ENCODE peak calls at places on chromosomes 6 and 20, in nine cellular contexts. E, D, S, X, A, W, F, I and R are unnamed samples.

GRCh38 chr6:42766163-42766670 is 15.6 kb upstream of the BICRAL start:
- DNase-seq in E (no peak), D (peak), S (no peak), X (no peak), A (peak), W (peak), F (no peak), I (peak), R (peak)

GRCh38 chr6:2791124-2792050 is 26.2 kb downstream of the WRNIP1 start:
- DNase-seq in E (peak), D (peak), S (peak), X (peak), A (peak), W (peak), F (no peak), I (peak), R (peak)

GRCh38 chr6:160051390-160051789 is 70.2 kb upstream of the SLC22A1 start:
- DNase-seq in E (no peak), D (no peak), S (no peak), X (no peak), A (no peak), W (no peak), F (no peak), I (no peak), R (no peak)

GRCh38 chr20:48335421-48336090 is 492.2 kb downstream of the PREX1 start:
- DNase-seq in E (no peak), D (no peak), S (no peak), X (no peak), A (no peak), W (no peak), F (no peak), I (no peak), R (no peak)

GRCh38 chr6:33688006-33688405 is 23.5 kb downstream of the UQCC2 start:
- DNase-seq in E (no peak), D (no peak), S (no peak), X (no peak), A (peak), W (no peak), F (no peak), I (no peak), R (no peak)

GRCh38 chr20:25220021-25220730 is 24.7 kb downstream of the ENTPD6 start:
- DNase-seq in E (no peak), D (peak), S (no peak), X (no peak), A (no peak), W (no peak), F (peak), I (no peak), R (no peak)

GRCh38 chr20:10113746-10114145 is 79.0 kb downstream of the ANKEF1 start:
- DNase-seq in E (no peak), D (peak), S (no peak), X (no peak), A (no peak), W (peak), F (no peak), I (peak), R (peak)

GRCh38 chr6:24883618-24884017 is 52.1 kb downstream of the RIPOR2 start:
- DNase-seq in E (no peak), D (peak), S (peak), X (no peak), A (no peak), W (peak), F (no peak), I (peak), R (no peak)

GRCh38 chr6:3036861-3037469 is 31.3 kb upstream of the RIPK1 start:
- DNase-seq in E (no peak), D (no peak), S (no peak), X (no peak), A (no peak), W (no peak), F (no peak), I (no peak), R (no peak)

GRCh38 chr6:113719545-113719944 is 137.6 kb upstream of the MARCKS start:
- DNase-seq in E (no peak), D (peak), S (no peak), X (no peak), A (peak), W (peak), F (no peak), I (peak), R (peak)

GRCh38 chr6:40347571-40348011 is 239.6 kb downstream of the LRFN2 start:
- DNase-seq in E (no peak), D (no peak), S (no peak), X (peak), A (peak), W (no peak), F (no peak), I (no peak), R (no peak)

GRCh38 chr6:7324520-7324919 is 11.5 kb upstream of the SSR1 start:
- DNase-seq in E (no peak), D (no peak), S (no peak), X (no peak), A (no peak), W (no peak), F (no peak), I (no peak), R (no peak)
- H3K4me3 ChIP-seq in E (no peak), D (no peak), S (no peak), X (no peak), A (no peak), W (no peak), F (no peak), I (no peak), R (no peak)

DNA sequence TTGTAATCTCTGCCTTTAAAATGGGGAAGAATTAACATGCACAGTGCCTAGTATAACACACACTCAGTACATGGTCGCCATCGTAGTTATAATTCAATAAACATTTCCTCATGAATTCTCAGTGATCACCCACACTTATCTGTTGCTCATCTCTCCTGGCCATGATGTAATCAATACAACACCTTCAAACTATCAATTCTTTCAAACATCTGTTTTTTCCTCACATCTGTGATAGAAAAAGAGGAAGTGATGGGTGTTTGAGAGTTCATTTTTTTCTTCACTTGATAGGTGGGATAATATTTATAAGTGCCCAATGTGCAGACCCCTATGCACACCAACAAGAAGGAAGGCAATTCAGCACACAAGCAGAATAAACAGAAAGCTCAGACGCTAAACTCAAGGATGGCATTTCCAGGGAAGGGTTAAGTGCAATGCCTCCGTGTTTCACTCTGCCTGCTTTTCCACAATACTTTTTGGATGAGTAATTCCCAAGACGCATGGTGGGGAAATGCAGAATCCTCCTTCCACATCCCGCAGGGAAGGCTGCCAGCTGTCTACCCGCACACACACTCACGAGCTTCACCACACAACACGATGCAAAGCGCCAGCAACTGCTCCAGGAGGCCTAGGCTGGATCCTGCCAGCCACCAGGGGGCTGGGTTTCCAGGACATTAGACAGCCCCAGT is 100.3 kb downstream of the GMPR start:
- DNase-seq in E (peak), D (peak), S (peak), X (peak), A (peak), W (peak), F (peak), I (peak), R (peak)
- TF ChIP-seq CTCF in E (peak), D (peak), S (peak), X (no peak), A (peak), W (peak), F (no peak), I (peak), R (peak)

GRCh38 chr6:4403023-4403752 is 267.8 kb upstream of the ECI2 start:
- DNase-seq in E (no peak), D (no peak), S (no peak), X (no peak), A (no peak), W (no peak), F (no peak), I (no peak), R (no peak)
- H3K4me3 ChIP-seq in E (no peak), D (no peak), S (no peak), X (no peak), A (no peak), W (no peak), F (no peak), I (no peak), R (no peak)

GRCh38 chr6:170067257-170067656 is 223.6 kb downstream of the DLL1 start:
- DNase-seq in E (no peak), D (peak), S (peak), X (no peak), A (no peak), W (no peak), F (no peak), I (no peak), R (no peak)
- TF ChIP-seq CTCF in E (no peak), D (no peak), S (peak), X (no peak), A (no peak), W (no peak), F (no peak), I (no peak), R (no peak)

GRCh38 chr6:133623621-133624020 is 265.3 kb upstream of the TCF21 start:
- DNase-seq in E (no peak), D (peak), S (no peak), X (no peak), A (no peak), W (peak), F (no peak), I (no peak), R (peak)
- H3K4me3 ChIP-seq in E (no peak), D (no peak), S (no peak), X (no peak), A (peak), W (peak), F (no peak), I (no peak), R (no peak)

GRCh38 chr6:166712554-166713228 is 85.6 kb upstream of the RPS6KA2 start:
- DNase-seq in E (no peak), D (no peak), S (no peak), X (no peak), A (no peak), W (no peak), F (no peak), I (no peak), R (no peak)
- TF ChIP-seq CTCF in E (no peak), D (no peak), S (no peak), X (no peak), A (no peak), W (no peak), F (no peak), I (no peak), R (no peak)

GRCh38 chr6:110201141-110201848 is 21.1 kb downstream of the CDC40 start:
- DNase-seq in E (no peak), D (no peak), S (no peak), X (no peak), A (no peak), W (no peak), F (no peak), I (no peak), R (no peak)
- H3K4me3 ChIP-seq in E (no peak), D (no peak), S (no peak), X (no peak), A (no peak), W (no peak), F (no peak), I (no peak), R (no peak)

DNA sequence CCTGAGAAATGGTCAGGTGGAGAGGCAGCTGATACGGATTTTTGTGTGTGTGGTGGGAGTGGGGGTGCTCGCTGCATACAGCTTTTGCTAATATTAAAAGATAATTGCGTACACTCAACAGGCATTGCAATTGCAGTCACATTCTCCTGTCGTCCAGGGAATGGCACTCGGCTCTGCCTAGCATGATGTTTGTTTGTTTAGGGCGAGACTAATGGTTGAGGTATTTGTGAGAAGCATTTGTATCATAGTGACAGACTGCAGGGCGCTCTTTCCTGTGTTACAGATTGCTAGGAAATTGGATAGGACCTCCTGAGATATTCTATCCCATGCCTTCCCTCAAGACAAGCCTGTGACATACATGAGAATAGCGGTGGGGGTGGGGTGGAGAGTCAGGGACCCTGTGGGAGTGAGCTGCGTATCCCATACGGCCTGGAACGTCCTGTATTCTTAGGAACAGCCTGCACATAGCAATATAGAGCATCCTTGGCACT is 207.4 kb downstream of the SOX4 start:
- DNase-seq in E (no peak), D (peak), S (no peak), X (no peak), A (peak), W (peak), F (no peak), I (peak), R (peak)
- TF ChIP-seq CTCF in E (no peak), D (no peak), S (no peak), X (no peak), A (no peak), W (no peak), F (no peak), I (no peak), R (no peak)